ENCODE peak calls at places on chromosomes 4 and X, in five cellular contexts. One of them, this sample, is unnamed.

GRCh38 chr4:76055005-76055404 is 19.1 kb upstream of the CXCL11 start:
- DNase-seq in GM12891: peak; percentile 44
- DNase-seq in GM12878: peak; percentile 74
- DNase-seq in K562: no peak
- DNase-seq in HepG2: no peak
- DNase-seq in this sample: peak; percentile 29

GRCh38 chrX:138745215-138745614 is 33.7 kb upstream of the FGF13 start:
- DNase-seq in GM12891: no peak
- DNase-seq in GM12878: peak; percentile 8
- DNase-seq in K562: peak; percentile 34
- DNase-seq in HepG2: peak; percentile 12
- DNase-seq in this sample: peak; percentile 1

GRCh38 chr4:110049951-110050925 is 137.6 kb downstream of the EGF start:
- DNase-seq in GM12891: no peak
- DNase-seq in GM12878: peak; percentile 8
- DNase-seq in K562: peak; percentile 48
- DNase-seq in HepG2: peak; percentile 30
- DNase-seq in this sample: peak; percentile 24

GRCh38 chr4:64000241-64000640 is 409.0 kb downstream of the TECRL start:
- DNase-seq in GM12891: no peak
- DNase-seq in GM12878: no peak
- DNase-seq in K562: no peak
- DNase-seq in HepG2: no peak
- DNase-seq in this sample: no peak

GRCh38 chr4:150960818-150961217 is 54.3 kb downstream of the LRBA start:
- DNase-seq in GM12891: peak; percentile 15
- DNase-seq in GM12878: no peak
- DNase-seq in K562: peak; percentile 49
- DNase-seq in HepG2: peak; percentile 35
- DNase-seq in this sample: no peak

GRCh38 chrX:74133156-74133796 is 170.7 kb upstream of the ZCCHC13 start:
- DNase-seq in GM12891: no peak
- DNase-seq in GM12878: peak; percentile 19
- DNase-seq in K562: peak; percentile 47
- DNase-seq in HepG2: peak; percentile 46
- DNase-seq in this sample: peak; percentile 19

GRCh38 chr4:3765271-3766206 is 646 bp upstream of the ADRA2C start:
- DNase-seq in GM12891: peak; percentile 51
- DNase-seq in GM12878: no peak
- DNase-seq in K562: peak; percentile 75
- DNase-seq in HepG2: peak; percentile 41
- DNase-seq in this sample: no peak

GRCh38 chr4:45063166-45063565 is 336.8 kb upstream of the GNPDA2 start:
- DNase-seq in GM12891: no peak
- DNase-seq in GM12878: no peak
- DNase-seq in K562: no peak
- DNase-seq in HepG2: no peak
- DNase-seq in this sample: no peak

GRCh38 chr4:11004818-11005217 is 320.2 kb upstream of the CLNK start:
- DNase-seq in GM12891: no peak
- DNase-seq in GM12878: no peak
- DNase-seq in K562: no peak
- DNase-seq in HepG2: no peak
- DNase-seq in this sample: no peak

DNA sequence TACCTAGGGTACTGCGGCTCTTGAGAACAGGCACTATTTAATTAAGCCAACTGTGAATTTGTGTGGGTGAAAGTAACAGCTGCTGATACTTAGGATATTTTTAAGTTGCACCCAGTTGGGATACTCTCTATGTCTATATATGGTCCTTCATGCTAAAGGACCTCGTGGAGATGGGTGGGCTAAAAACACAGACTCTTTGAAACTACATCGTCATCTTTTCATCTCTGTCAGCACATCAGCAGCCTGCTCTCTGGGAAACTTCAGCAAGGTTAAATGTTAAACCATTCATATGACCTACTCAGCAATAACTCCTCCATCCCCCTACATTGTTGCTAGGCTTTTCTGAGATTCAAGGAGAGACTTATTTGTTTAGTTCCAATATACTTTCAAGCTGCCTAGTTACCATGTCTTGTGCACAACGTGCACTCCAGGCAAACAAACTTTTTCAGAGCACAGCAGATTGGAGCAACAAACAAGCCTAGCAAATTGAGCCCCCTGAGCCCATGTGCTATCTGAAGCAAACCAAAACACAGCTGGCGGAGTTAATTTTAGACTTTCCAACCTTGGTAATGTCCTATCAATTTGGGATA is 6.2 kb upstream of the MOB1B start:
- DNase-seq in GM12891: no peak
- DNase-seq in GM12878: no peak
- DNase-seq in K562: no peak
- DNase-seq in HepG2: no peak
- DNase-seq in this sample: no peak
- TF ChIP-seq TAF1 in GM12891: no peak
- TF ChIP-seq TAF1 in GM12878: no peak
- TF ChIP-seq TAF1 in K562: no peak
- TF ChIP-seq TAF1 in HepG2: no peak
- TF ChIP-seq TAF1 in this sample: no peak

DNA sequence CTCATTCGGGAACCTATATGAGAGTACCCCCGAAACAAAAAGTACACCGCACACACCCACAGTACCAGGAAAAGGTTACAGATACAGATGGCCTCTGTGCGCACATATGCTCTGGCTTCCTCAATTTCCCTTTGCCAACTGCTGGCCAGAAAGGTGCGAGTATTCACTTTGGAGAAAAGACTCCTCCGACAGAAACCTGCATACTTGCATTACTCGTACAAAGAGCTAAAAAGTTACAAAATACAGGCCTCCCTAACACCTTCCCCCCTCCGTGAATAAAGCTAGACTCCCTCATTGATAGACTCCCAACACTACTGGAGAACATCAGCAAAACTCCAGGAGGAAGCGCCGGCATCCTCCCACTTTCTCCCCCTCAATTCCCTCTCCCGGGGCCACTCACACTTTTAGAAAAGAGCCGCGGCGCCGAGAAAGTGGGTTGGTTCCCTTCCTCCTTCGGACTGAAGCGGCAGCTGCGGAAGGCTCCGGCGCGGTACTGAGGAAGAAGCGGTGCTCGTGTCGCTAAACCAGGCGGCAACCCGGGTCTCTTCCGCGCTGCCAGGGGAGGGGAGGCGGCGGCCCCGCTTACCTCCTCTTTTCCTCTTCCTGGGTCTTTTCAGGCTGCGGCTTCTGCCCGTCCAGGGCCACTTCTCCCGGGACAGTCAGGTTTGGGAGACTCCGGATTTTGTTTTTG is 1.2 kb downstream of the FBXW7 start:
- DNase-seq in GM12891: no peak
- DNase-seq in GM12878: no peak
- DNase-seq in K562: peak; percentile 38
- DNase-seq in HepG2: no peak
- DNase-seq in this sample: no peak
- TF ChIP-seq POLR2AphosphoS5 in GM12891: no peak
- TF ChIP-seq POLR2AphosphoS5 in GM12878: no peak
- TF ChIP-seq POLR2AphosphoS5 in K562: no peak
- TF ChIP-seq POLR2AphosphoS5 in HepG2: no peak
- TF ChIP-seq POLR2AphosphoS5 in this sample: no peak

GRCh38 chr4:163166041-163166579 is 580 bp downstream of the NAF1 start:
- DNase-seq in GM12891: peak; percentile 39
- DNase-seq in GM12878: no peak
- DNase-seq in K562: peak; percentile 71
- DNase-seq in HepG2: peak; percentile 26
- DNase-seq in this sample: peak; percentile 41
- TF ChIP-seq POLR2A in GM12891: no peak
- TF ChIP-seq POLR2A in GM12878: peak; percentile 7
- TF ChIP-seq POLR2A in K562: no peak
- TF ChIP-seq POLR2A in HepG2: no peak
- TF ChIP-seq POLR2A in this sample: no peak

GRCh38 chrX:124393238-124393637 is 46.9 kb downstream of the SH2D1A start:
- DNase-seq in GM12891: no peak
- DNase-seq in GM12878: no peak
- DNase-seq in K562: no peak
- DNase-seq in HepG2: no peak
- DNase-seq in this sample: no peak

GRCh38 chrX:124386401-124386800 is 40.0 kb downstream of the SH2D1A start:
- DNase-seq in GM12891: no peak
- DNase-seq in GM12878: no peak
- DNase-seq in K562: no peak
- DNase-seq in HepG2: no peak
- DNase-seq in this sample: no peak

GRCh38 chrX:124393659-124394058 is 47.3 kb downstream of the SH2D1A start:
- DNase-seq in GM12891: no peak
- DNase-seq in GM12878: no peak
- DNase-seq in K562: no peak
- DNase-seq in HepG2: no peak
- DNase-seq in this sample: no peak

GRCh38 chrX:124392794-124393193 is 46.4 kb downstream of the SH2D1A start:
- DNase-seq in GM12891: no peak
- DNase-seq in GM12878: no peak
- DNase-seq in K562: no peak
- DNase-seq in HepG2: no peak
- DNase-seq in this sample: no peak

GRCh38 chrX:124388562-124388961 is 42.2 kb downstream of the SH2D1A start:
- DNase-seq in GM12891: no peak
- DNase-seq in GM12878: no peak
- DNase-seq in K562: peak; percentile 42
- DNase-seq in HepG2: peak; percentile 9
- DNase-seq in this sample: no peak
- TF ChIP-seq TAF1 in GM12891: no peak
- TF ChIP-seq TAF1 in GM12878: no peak
- TF ChIP-seq TAF1 in K562: no peak
- TF ChIP-seq TAF1 in HepG2: no peak
- TF ChIP-seq TAF1 in this sample: no peak

GRCh38 chr4:171599628-171600027 is 213.6 kb upstream of the GALNTL6 start:
- DNase-seq in GM12891: no peak
- DNase-seq in GM12878: no peak
- DNase-seq in K562: no peak
- DNase-seq in HepG2: no peak
- DNase-seq in this sample: no peak
- TF ChIP-seq POLR2AphosphoS5 in GM12891: no peak
- TF ChIP-seq POLR2AphosphoS5 in GM12878: no peak
- TF ChIP-seq POLR2AphosphoS5 in K562: no peak
- TF ChIP-seq POLR2AphosphoS5 in HepG2: no peak
- TF ChIP-seq POLR2AphosphoS5 in this sample: no peak

GRCh38 chr4:73404042-73404441 is at the start of gene ALB:
- DNase-seq in GM12891: no peak
- DNase-seq in GM12878: no peak
- DNase-seq in K562: no peak
- DNase-seq in HepG2: no peak
- DNase-seq in this sample: no peak
- TF ChIP-seq POLR2A in GM12891: no peak
- TF ChIP-seq POLR2A in GM12878: no peak
- TF ChIP-seq POLR2A in K562: no peak
- TF ChIP-seq POLR2A in HepG2: peak; percentile 96
- TF ChIP-seq POLR2A in this sample: no peak

This sample was measured in GM12892.